ENCODE peak calls at places on chromosomes 2 and 18, in ten cellular contexts. R is left lung, Y is HCT116, J is neural progenitor cell, A is SK-N-SH, D is body of pancreas, T is uterus, W is thoracic aorta, H is PC-9, U is tibial artery. Z is an unnamed sample. For H3K36me3, the result is how much of the 10 kb centered on the place peaks cover.

GRCh38 chr2:237723613-237724012 is 75.0 kb upstream of the RBM44 start:
- DNase-seq in R (no peak), Y (no peak), J (peak), A (peak), D (no peak), T (no peak), W (no peak), H (peak), U (peak), Z (no peak)

GRCh38 chr2:128536925-128537620 is 218.4 kb upstream of the HS6ST1 start:
- DNase-seq in R (peak), Y (peak), J (peak), A (no peak), D (no peak), T (no peak), W (no peak), H (peak), U (no peak), Z (no peak)

GRCh38 chr18:10051877-10052631 is 138.2 kb downstream of the VAPA start:
- DNase-seq in R (no peak), Y (no peak), J (no peak), A (no peak), D (no peak), T (peak), W (no peak), H (no peak), U (peak), Z (no peak)

GRCh38 chr2:172098287-172098649 is 4.4 kb downstream of the DLX2 start:
- DNase-seq in R (no peak), Y (no peak), J (no peak), A (peak), D (no peak), T (no peak), W (no peak), H (no peak), U (no peak), Z (no peak)

GRCh38 chr2:228410051-228410450 is 228.6 kb upstream of the SPHKAP start:
- DNase-seq in R (no peak), Y (no peak), J (no peak), A (no peak), D (no peak), T (no peak), W (no peak), H (no peak), U (no peak), Z (no peak)

GRCh38 chr18:79395761-79396404 is at the start of gene NFATC1:
- DNase-seq in R (peak), Y (no peak), J (peak), A (no peak), D (peak), T (peak), W (peak), H (no peak), U (peak), Z (peak)

GRCh38 chr2:164984428-164984827 is 29.1 kb upstream of the SLC38A11 start:
- DNase-seq in R (no peak), Y (no peak), J (no peak), A (no peak), D (no peak), T (no peak), W (no peak), H (no peak), U (no peak), Z (no peak)

GRCh38 chr2:148651972-148652371 is 7.4 kb downstream of the EPC2 start:
- DNase-seq in R (no peak), Y (no peak), J (no peak), A (no peak), D (no peak), T (no peak), W (no peak), H (no peak), U (no peak), Z (no peak)

GRCh38 chr2:221965806-221966205 is 333.0 kb downstream of the PAX3 start:
- DNase-seq in R (no peak), Y (no peak), J (no peak), A (no peak), D (no peak), T (no peak), W (no peak), H (no peak), U (no peak), Z (no peak)

GRCh38 chr2:135546432-135546831 is 15.1 kb downstream of the R3HDM1 start:
- DNase-seq in R (no peak), Y (no peak), J (no peak), A (peak), D (no peak), T (no peak), W (no peak), H (no peak), U (no peak), Z (no peak)

GRCh38 chr2:10226032-10226724 is 76.5 kb upstream of the HPCAL1 start:
- DNase-seq in R (no peak), Y (no peak), J (peak), A (no peak), D (no peak), T (peak), W (no peak), H (no peak), U (peak), Z (no peak)

GRCh38 chr2:28316546-28317335 is 75.9 kb upstream of the FOSL2 start:
- DNase-seq in R (no peak), Y (no peak), J (no peak), A (no peak), D (no peak), T (no peak), W (no peak), H (no peak), U (no peak), Z (no peak)

GRCh38 chr2:107545066-107545465 is 281.6 kb upstream of the RGPD4 start:
- DNase-seq in R (no peak), Y (no peak), J (no peak), A (no peak), D (no peak), T (no peak), W (no peak), H (no peak), U (no peak), Z (no peak)

GRCh38 chr2:47767880-47768609 is 14.9 kb upstream of the MSH6 start:
- DNase-seq in R (peak), Y (peak), J (peak), A (peak), D (peak), T (peak), W (peak), H (no peak), U (peak), Z (peak)

GRCh38 chr2:231677632-231678104 is 30.7 kb upstream of the PTMA start:
- DNase-seq in R (peak), Y (peak), J (peak), A (peak), D (peak), T (peak), W (peak), H (peak), U (peak), Z (peak)

GRCh38 chr18:8990276-8991031 is 112.0 kb upstream of the NDUFV2 start:
- DNase-seq in R (no peak), Y (no peak), J (no peak), A (no peak), D (peak), T (no peak), W (no peak), H (no peak), U (no peak), Z (no peak)

GRCh38 chr2:189506514-189506976 is 65.3 kb downstream of the WDR75 start:
- DNase-seq in R (no peak), Y (peak), J (no peak), A (no peak), D (no peak), T (no peak), W (no peak), H (peak), U (no peak), Z (peak)

GRCh38 chr18:22346342-22346967 is 71.3 kb downstream of the CTAGE1 start:
- DNase-seq in R (peak), Y (no peak), J (no peak), A (no peak), D (peak), T (peak), W (peak), H (peak), U (peak), Z (no peak)

GRCh38 chr2:200483729-200484198 is 26.1 kb downstream of the KCTD18 start:
- DNase-seq in R (peak), Y (peak), J (peak), A (peak), D (peak), T (no peak), W (no peak), H (peak), U (no peak), Z (peak)

GRCh38 chr2:47265751-47266231 is 110.7 kb upstream of the STPG4 start:
- DNase-seq in R (no peak), Y (no peak), J (no peak), A (peak), D (no peak), T (no peak), W (no peak), H (peak), U (no peak), Z (no peak)

GRCh38 chr2:64329848-64330247 is 124.1 kb upstream of the LGALSL start:
- DNase-seq in R (no peak), Y (no peak), J (no peak), A (no peak), D (no peak), T (no peak), W (no peak), H (peak), U (no peak), Z (peak)

GRCh38 chr2:168912466-168913170 is 11.5 kb downstream of the G6PC2 start:
- DNase-seq in R (no peak), Y (no peak), J (peak), A (peak), D (peak), T (peak), W (no peak), H (no peak), U (no peak), Z (peak)

GRCh38 chr2:24313744-24314632 is 46.3 kb downstream of the ITSN2 start:
- DNase-seq in R (no peak), Y (no peak), J (no peak), A (no peak), D (no peak), T (no peak), W (no peak), H (no peak), U (no peak), Z (no peak)

GRCh38 chr2:202460119-202460518 is 84.0 kb downstream of the BMPR2 start:
- DNase-seq in R (no peak), Y (no peak), J (no peak), A (no peak), D (no peak), T (no peak), W (no peak), H (no peak), U (no peak), Z (no peak)

GRCh38 chr2:23912054-23912453 is 14.9 kb downstream of the ATAD2B start:
- DNase-seq in R (no peak), Y (peak), J (no peak), A (no peak), D (no peak), T (no peak), W (no peak), H (no peak), U (no peak), Z (no peak)

GRCh38 chr2:210913461-210913860 is 357.1 kb downstream of the CPS1 start:
- DNase-seq in R (no peak), Y (no peak), J (no peak), A (peak), D (no peak), T (no peak), W (no peak), H (no peak), U (no peak), Z (no peak)

GRCh38 chr2:219286436-219287115 is 7.4 kb downstream of the DNAJB2 start:
- DNase-seq in R (no peak), Y (no peak), J (no peak), A (no peak), D (peak), T (no peak), W (no peak), H (no peak), U (no peak), Z (no peak)

GRCh38 chr2:133937669-133938068 is 316.2 kb upstream of the MGAT5 start:
- DNase-seq in R (no peak), Y (no peak), J (no peak), A (no peak), D (no peak), T (no peak), W (no peak), H (no peak), U (no peak), Z (no peak)

GRCh38 chr2:45676088-45676487 is 24.6 kb downstream of the PRKCE start:
- DNase-seq in R (no peak), Y (no peak), J (no peak), A (no peak), D (peak), T (no peak), W (no peak), H (no peak), U (no peak), Z (no peak)

GRCh38 chr2:101120124-101120996 is 30.8 kb downstream of the TBC1D8 start:
- DNase-seq in R (peak), Y (peak), J (no peak), A (no peak), D (peak), T (peak), W (peak), H (peak), U (peak), Z (no peak)

GRCh38 chr2:203951366-203951902 is 14.9 kb downstream of the ICOS start:
- DNase-seq in R (no peak), Y (no peak), J (no peak), A (no peak), D (no peak), T (no peak), W (no peak), H (no peak), U (no peak), Z (no peak)

GRCh38 chr2:218564056-218564455 is 4.1 kb downstream of the USP37 start:
- DNase-seq in R (no peak), Y (no peak), J (no peak), A (no peak), D (no peak), T (no peak), W (no peak), H (no peak), U (no peak), Z (no peak)

GRCh38 chr2:95316466-95317122 is 19.4 kb downstream of the KCNIP3 start:
- DNase-seq in R (no peak), Y (no peak), J (no peak), A (no peak), D (no peak), T (no peak), W (no peak), H (peak), U (no peak), Z (no peak)

GRCh38 chr2:232581725-232582124 is 31.2 kb downstream of the EIF4E2 start:
- DNase-seq in R (no peak), Y (no peak), J (no peak), A (no peak), D (no peak), T (no peak), W (no peak), H (no peak), U (no peak), Z (no peak)

GRCh38 chr2:197125000-197125399 is 185.6 kb downstream of the ANKRD44 start:
- DNase-seq in R (no peak), Y (no peak), J (no peak), A (no peak), D (no peak), T (no peak), W (no peak), H (no peak), U (no peak), Z (no peak)

DNA sequence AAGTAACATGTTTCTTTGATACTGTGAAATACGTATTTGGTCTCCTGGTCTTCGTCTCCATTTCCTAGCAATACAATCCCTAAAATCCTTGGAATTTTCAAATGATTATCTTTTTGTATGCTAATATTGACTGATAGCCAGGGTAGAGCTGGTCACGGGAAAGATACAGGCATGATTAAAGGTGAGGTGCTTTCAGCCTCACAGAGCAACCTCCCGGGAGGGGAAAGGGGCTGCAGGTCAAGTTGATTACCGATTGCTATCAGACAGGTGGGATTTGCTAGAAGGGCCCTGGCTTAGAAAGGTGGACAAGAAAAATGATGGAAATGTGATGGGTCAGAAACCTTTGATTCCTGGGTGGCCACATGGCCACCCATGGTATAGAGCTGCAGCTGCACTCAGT is 15.1 kb downstream of the YPEL5 start:
- DNase-seq in R (no peak), Y (no peak), J (no peak), A (no peak), D (no peak), T (no peak), W (no peak), H (no peak), U (no peak), Z (no peak)
- H3K36me3 ChIP-seq in R (under half), Y (under half), J (under half), A (half or more), D (under half), T (under half), W (under half), H (under half), U (under half), Z (under half)

GRCh38 chr2:8800821-8801220 is 36.6 kb downstream of the KIDINS220 start:
- DNase-seq in R (no peak), Y (no peak), J (no peak), A (no peak), D (no peak), T (no peak), W (no peak), H (no peak), U (no peak), Z (no peak)

GRCh38 chr2:8802741-8803140 is 34.7 kb downstream of the KIDINS220 start:
- DNase-seq in R (no peak), Y (no peak), J (no peak), A (no peak), D (no peak), T (no peak), W (no peak), H (no peak), U (no peak), Z (no peak)

GRCh38 chr2:8806885-8807701 is 30.3 kb downstream of the KIDINS220 start:
- DNase-seq in R (no peak), Y (no peak), J (no peak), A (no peak), D (no peak), T (no peak), W (no peak), H (no peak), U (no peak), Z (no peak)

GRCh38 chr2:8805278-8806045 is 32.0 kb downstream of the KIDINS220 start:
- DNase-seq in R (no peak), Y (no peak), J (no peak), A (no peak), D (no peak), T (no peak), W (no peak), H (no peak), U (no peak), Z (peak)

DNA sequence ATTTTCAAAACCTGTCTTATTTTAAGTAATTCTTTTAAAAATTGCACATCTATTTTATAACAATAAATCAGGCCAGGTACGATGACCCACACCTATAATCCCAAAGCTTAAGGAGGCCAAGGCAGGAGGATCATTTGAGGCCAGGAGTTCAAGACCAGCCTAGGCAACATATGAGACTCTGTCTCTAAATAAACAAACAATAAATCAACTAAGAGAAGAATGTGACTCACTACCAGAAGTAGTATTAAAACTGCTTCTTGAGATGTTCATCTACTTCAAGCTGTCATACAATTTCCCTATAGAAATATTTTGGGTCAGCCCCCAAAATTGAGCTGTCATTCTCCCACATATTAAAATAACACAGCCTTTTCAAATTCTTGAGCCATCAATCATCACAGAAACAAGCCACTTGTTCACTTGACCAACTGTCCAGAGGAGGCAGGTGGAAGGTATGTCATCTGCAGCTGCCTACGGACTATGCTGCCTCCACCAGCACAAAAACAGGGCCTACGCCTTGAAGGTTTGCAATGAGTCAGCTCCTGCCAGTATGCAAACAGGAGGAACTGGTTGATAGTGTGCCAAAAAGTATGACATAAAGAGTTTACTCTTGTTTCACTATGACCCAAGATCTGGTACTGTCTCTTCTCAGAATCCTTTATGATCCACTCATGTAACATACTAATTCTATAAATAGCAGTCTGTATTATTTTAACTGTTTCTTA is 33.6 kb downstream of the KIDINS220 start:
- DNase-seq in R (peak), Y (peak), J (no peak), A (no peak), D (peak), T (no peak), W (no peak), H (peak), U (no peak), Z (peak)
- TF ChIP-seq CTCF in R (no peak), Y (peak), J (no peak), A (no peak), D (no peak), T (no peak), W (no peak), H (no peak), U (no peak), Z (no peak)

GRCh38 chr2:152759290-152760072 is 41.1 kb downstream of the ARL6IP6 start:
- DNase-seq in R (no peak), Y (no peak), J (no peak), A (no peak), D (no peak), T (no peak), W (no peak), H (no peak), U (no peak), Z (no peak)

GRCh38 chr2:152755029-152755428 is 36.6 kb downstream of the ARL6IP6 start:
- DNase-seq in R (no peak), Y (no peak), J (peak), A (no peak), D (peak), T (no peak), W (no peak), H (no peak), U (no peak), Z (peak)
- H3K36me3 ChIP-seq in R (under half), Y (under half), J (under half), A (under half), D (under half), T (under half), W (under half), H (under half), U (under half), Z (under half)

DNA sequence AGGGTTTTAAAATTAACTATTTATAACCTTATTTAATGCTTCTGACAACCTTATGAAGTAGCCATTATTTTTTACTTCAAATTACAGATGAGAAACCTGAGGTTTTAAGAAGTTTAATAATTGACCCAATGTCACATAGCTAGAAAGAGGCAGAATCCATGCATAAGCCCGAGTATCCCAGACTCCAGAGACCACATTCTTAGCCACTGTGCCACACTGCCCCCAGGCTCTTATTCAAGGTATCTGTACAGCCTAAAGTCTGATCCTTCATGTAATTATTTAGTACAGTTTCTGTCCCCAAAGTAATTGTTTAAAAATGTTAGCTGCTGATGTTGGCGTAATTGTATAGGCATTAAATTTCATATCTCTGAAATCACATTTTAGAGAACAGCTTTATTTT is 124.7 kb upstream of the LRRTM1 start:
- DNase-seq in R (no peak), Y (no peak), J (peak), A (no peak), D (no peak), T (no peak), W (no peak), H (no peak), U (no peak), Z (no peak)
- TF ChIP-seq CTCF in R (no peak), Y (no peak), J (peak), A (no peak), D (no peak), T (no peak), W (no peak), H (no peak), U (no peak), Z (no peak)

Z was measured in cardiac muscle cell.